ENCODE peak calls at places on chromosomes 12 and 14, in five cellular contexts. D is prostate gland, B is fibroblast of the aortic adventitia, E is pancreas, S is mesothelial cell of epicardium. L is an unnamed sample.

GRCh38 chr14:30874999-30875787 is 834 bp downstream of the COCH start:
- DNase-seq in B (no peak), S (no peak), D (no peak), E (peak), L (no peak)

GRCh38 chr12:103799504-103800251 is 41.4 kb downstream of the NT5DC3 start:
- DNase-seq in E (no peak), D (no peak), S (no peak), B (peak), L (peak)

GRCh38 chr14:61077946-61078738 is 97.1 kb downstream of the SLC38A6 start:
- DNase-seq in B (peak), E (no peak), D (no peak), S (no peak), L (peak)

GRCh38 chr14:44287858-44288257 is 219.2 kb downstream of the FSCB start:
- DNase-seq in S (no peak), D (no peak), E (no peak), B (peak), L (no peak)

GRCh38 chr12:91920276-91920675 is 225.4 kb downstream of the BTG1 start:
- DNase-seq in E (no peak), D (no peak), S (no peak), B (peak), L (peak)

GRCh38 chr14:93040443-93040842 is 75.3 kb downstream of the ITPK1 start:
- DNase-seq in B (no peak), D (no peak), E (peak), S (no peak), L (no peak)

GRCh38 chr12:50157259-50157658 is 9.9 kb downstream of the CERS5 start:
- DNase-seq in D (no peak), B (no peak), S (no peak), E (no peak), L (no peak)

GRCh38 chr12:43696154-43696553 is 62.4 kb downstream of the PUS7L start:
- DNase-seq in D (no peak), B (no peak), E (no peak), S (no peak), L (no peak)

GRCh38 chr12:53192531-53193021 is 11.9 kb upstream of the CSAD start:
- DNase-seq in B (no peak), D (no peak), E (no peak), S (no peak), L (no peak)

GRCh38 chr14:51242545-51243490 is 2.8 kb downstream of the TMX1 start:
- DNase-seq in S (no peak), B (no peak), E (no peak), D (no peak), L (no peak)

DNA sequence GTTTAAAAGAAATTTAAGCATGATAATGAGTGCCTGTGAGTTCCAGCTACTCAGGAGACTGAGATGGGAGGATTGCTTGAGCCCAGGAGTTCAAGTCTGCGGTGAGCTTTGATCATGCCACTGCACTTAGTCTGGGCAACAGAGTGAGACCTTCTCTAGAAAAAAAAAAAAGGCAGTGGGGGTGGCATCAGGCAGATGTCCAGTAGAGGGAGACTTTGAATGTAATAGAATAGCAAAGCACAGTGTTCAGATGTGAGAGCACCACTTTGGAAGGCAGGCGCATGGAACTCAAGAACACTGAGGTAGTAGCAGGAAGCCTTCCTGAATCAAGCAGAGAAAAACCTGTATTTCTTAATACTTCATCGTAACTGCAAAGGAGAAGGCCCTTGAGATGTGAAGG is 394.5 kb upstream of the GARIN6 start:
- DNase-seq in B (no peak), E (no peak), D (no peak), S (no peak), L (no peak)
- TF ChIP-seq CTCF in B (no peak), E (no peak), D (no peak), S (no peak), L (peak)

DNA sequence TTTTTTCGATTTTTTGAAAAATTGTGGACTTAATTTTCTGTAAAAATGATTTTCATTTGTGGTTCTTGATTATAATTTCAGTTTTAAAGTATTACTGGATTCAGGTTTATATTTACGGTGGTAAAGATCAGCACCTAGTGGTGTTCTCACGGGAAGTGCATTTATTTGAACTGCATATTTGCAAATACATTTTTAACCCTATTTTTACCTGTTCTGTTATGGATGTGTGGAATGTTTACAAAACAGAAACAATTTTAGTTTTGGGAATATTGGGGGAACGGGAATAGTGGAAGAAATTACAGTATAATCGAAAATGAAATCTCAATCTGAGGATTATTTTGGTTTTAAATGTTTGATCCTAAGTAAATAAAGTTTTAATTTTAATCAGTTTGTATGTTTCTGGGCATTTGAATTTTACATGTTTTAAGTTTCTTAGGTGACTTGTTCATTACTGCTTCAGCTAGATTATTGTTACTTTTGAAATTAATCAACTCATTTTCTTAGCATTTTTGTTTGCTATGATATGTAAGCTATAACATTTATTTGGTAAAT is 805 bp downstream of the ATF7IP start:
- DNase-seq in E (no peak), D (peak), S (no peak), B (no peak), L (no peak)
- TF ChIP-seq CTCF in E (no peak), D (no peak), S (no peak), B (peak), L (peak)

GRCh38 chr14:22011243-22011642 is 337.6 kb upstream of the OR4E1 start:
- DNase-seq in B (no peak), S (no peak), D (no peak), E (no peak), L (no peak)

GRCh38 chr14:22008098-22008412 is 334.4 kb upstream of the OR4E1 start:
- DNase-seq in B (no peak), E (no peak), S (no peak), D (no peak), L (no peak)

GRCh38 chr14:22008766-22009165 is 335.1 kb upstream of the OR4E1 start:
- DNase-seq in D (no peak), E (no peak), S (no peak), B (no peak), L (no peak)

GRCh38 chr14:22010532-22011242 is 337.1 kb upstream of the OR4E1 start:
- DNase-seq in B (no peak), D (no peak), E (no peak), S (no peak), L (no peak)

DNA sequence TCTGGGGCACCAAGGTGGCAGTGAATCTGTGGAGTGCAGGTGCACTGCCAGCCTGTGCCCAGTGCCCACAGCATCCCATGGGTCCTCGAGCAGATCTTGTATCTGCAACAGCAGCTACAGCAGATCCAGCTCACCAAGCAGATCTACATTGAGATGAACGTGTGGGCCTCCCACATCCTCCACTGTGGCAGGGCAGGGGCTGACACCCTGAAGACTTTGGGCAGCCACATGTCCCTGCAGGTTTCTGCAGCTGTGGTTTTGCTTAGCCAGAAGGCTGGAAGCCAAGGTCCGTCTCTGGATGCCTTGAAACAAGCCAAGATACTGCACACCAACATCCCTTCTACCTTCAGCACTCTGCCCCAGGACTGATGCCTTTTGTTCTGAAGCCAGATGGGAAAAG is 338.8 kb upstream of the OR4E1 start:
- DNase-seq in D (no peak), S (no peak), E (peak), B (no peak), L (no peak)
- TF ChIP-seq CTCF in D (no peak), S (no peak), E (no peak), B (no peak), L (no peak)

GRCh38 chr12:13962699-13963098 is 18.7 kb downstream of the GRIN2B start:
- DNase-seq in B (no peak), S (no peak), E (no peak), D (no peak), L (no peak)
- TF ChIP-seq CTCF in B (no peak), S (peak), E (no peak), D (no peak), L (peak)

GRCh38 chr12:24728366-24728765 is 220.5 kb downstream of the BCAT1 start:
- DNase-seq in E (no peak), B (peak), S (no peak), D (no peak), L (peak)
- TF ChIP-seq CTCF in E (peak), B (peak), S (peak), D (no peak), L (peak)

GRCh38 chr12:51536159-51536558 is 54.9 kb upstream of the SCN8A start:
- DNase-seq in E (no peak), D (no peak), S (no peak), B (peak), L (no peak)
- TF ChIP-seq CTCF in E (no peak), D (no peak), S (no peak), B (peak), L (no peak)

DNA sequence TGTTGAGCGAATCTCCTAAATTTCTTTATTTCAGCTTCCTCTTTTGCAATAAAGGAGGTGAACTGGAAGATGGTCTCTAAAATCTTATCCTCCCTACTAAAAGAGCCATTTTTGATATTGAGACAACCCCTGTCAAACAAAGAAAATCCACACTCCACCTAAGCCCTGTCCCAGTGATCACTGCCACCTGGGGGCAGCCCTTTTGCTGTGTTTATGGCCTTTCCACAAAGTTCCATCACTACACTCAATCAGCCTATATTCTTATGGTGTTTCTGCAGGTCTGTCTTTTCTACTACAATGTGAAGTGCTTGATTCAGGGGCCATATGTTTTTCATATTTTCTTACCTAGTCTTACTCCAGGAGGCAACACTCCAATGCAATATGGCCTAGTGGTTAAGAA is 163.7 kb downstream of the BMP4 start:
- DNase-seq in B (no peak), D (no peak), S (no peak), E (no peak), L (no peak)
- TF ChIP-seq CTCF in B (peak), D (no peak), S (no peak), E (no peak), L (peak)